ENCODE peak calls at places on chromosomes 11 and 22, in eight cellular contexts. A is thyroid gland, J is HepG2, W is gastrocnemius medialis, D is lower leg skin, K is IMR-90, L is adrenal gland, N is upper lobe of left lung. V is an unnamed sample.

GRCh38 chr11:57649826-57650738 is at the start of gene YPEL4:
- DNase-seq in A (peak; percentile 26), N (no peak), L (peak; percentile 44), W (no peak), K (peak; percentile 83), J (no peak), D (peak; percentile 63), V (peak; percentile 62)

GRCh38 chr11:134504146-134504905 is 92.3 kb upstream of the B3GAT1 start:
- DNase-seq in W (no peak), D (no peak), N (peak; percentile 39), A (no peak), J (no peak), K (no peak), L (no peak), V (no peak)

GRCh38 chr11:128356992-128357391 is 230.4 kb downstream of the ETS1 start:
- DNase-seq in A (no peak), W (no peak), K (no peak), J (no peak), N (no peak), D (no peak), L (no peak), V (no peak)

GRCh38 chr11:75474878-75475766 is 42.1 kb upstream of the KLHL35 start:
- DNase-seq in N (no peak), L (peak; percentile 46), K (peak; percentile 62), J (no peak), W (no peak), A (peak; percentile 35), D (no peak), V (peak; percentile 63)

GRCh38 chr11:118634435-118635236 is 27.2 kb downstream of the PHLDB1 start:
- DNase-seq in J (peak; percentile 41), K (peak; percentile 55), N (peak; percentile 95), W (peak; percentile 59), L (peak; percentile 86), D (no peak), A (peak; percentile 92), V (peak; percentile 86)

GRCh38 chr11:98725471-98725870 is 295.3 kb upstream of the CNTN5 start:
- DNase-seq in A (no peak), L (no peak), J (no peak), K (no peak), N (no peak), D (no peak), W (no peak), V (no peak)

GRCh38 chr11:73759520-73760065 is 1.3 kb downstream of the RAB6A start:
- DNase-seq in A (no peak), L (no peak), K (peak; percentile 23), J (no peak), N (no peak), W (no peak), D (no peak), V (no peak)

GRCh38 chr11:97364047-97364446 is 974.2 kb downstream of the JRKL start:
- DNase-seq in A (no peak), D (no peak), L (no peak), K (no peak), J (no peak), W (no peak), N (no peak), V (no peak)

GRCh38 chr11:29989181-29989580 is 27.6 kb downstream of the KCNA4 start:
- DNase-seq in N (no peak), L (no peak), J (no peak), W (no peak), D (no peak), A (no peak), K (no peak), V (no peak)

GRCh38 chr11:117613521-117613920 is 183.5 kb downstream of the DSCAML1 start:
- DNase-seq in K (no peak), N (no peak), W (no peak), L (no peak), A (no peak), J (no peak), D (no peak), V (no peak)

GRCh38 chr22:47307326-47307725 is 544.9 kb downstream of the TBC1D22A start:
- DNase-seq in K (peak; percentile 57), J (no peak), N (no peak), A (no peak), D (no peak), W (no peak), L (no peak), V (no peak)

GRCh38 chr11:72736452-72737069 is 15.6 kb downstream of the ARAP1 start:
- DNase-seq in K (peak; percentile 77), N (no peak), J (no peak), W (peak; percentile 50), D (no peak), L (peak; percentile 70), A (peak; percentile 85), V (peak; percentile 67)

GRCh38 chr11:85827768-85828639 is 17.1 kb upstream of the SYTL2 start:
- DNase-seq in W (no peak), J (no peak), K (peak; percentile 91), D (no peak), A (no peak), L (no peak), N (no peak), V (no peak)

GRCh38 chr11:32478277-32478731 is 43.0 kb upstream of the WT1 start:
- DNase-seq in J (no peak), L (no peak), K (no peak), W (no peak), D (no peak), A (no peak), N (no peak), V (no peak)

DNA sequence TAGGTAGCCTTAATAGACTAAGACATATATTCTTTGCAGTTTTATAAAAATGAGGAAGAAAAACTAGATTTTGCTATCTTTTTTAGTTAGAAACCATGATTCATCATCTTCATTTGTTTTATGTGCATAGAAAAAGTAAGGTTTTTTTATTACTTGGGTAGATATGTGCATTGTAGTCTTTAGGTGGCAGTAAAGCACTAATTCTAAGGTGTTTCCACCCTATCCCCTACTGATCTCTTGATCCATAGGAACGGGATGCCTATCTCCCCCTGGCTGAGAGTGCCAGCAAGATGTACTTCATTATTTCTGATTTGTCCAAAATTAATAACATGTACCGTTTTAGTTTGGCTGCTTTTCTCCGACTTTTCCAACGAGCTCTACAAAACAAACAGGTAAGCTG is 148.1 kb downstream of the DYNC2H1 start:
- DNase-seq in D (no peak), K (peak; percentile 49), L (no peak), J (peak; percentile 3), W (no peak), N (no peak), A (no peak), V (no peak)
- TF ChIP-seq CTCF in D (no peak), K (peak; percentile 50), L (peak; percentile 5), J (peak; percentile 15), W (no peak), N (no peak), A (no peak), V (no peak)

GRCh38 chr11:65852508-65853248 is 5.3 kb downstream of the CFL1 start:
- DNase-seq in N (peak; percentile 85), J (no peak), W (no peak), K (no peak), D (no peak), A (no peak), L (peak; percentile 22), V (no peak)
- TF ChIP-seq POLR2A in N (no peak), J (no peak), W (no peak), K (no peak), D (no peak), A (no peak), L (no peak), V (no peak)

GRCh38 chr11:706439-706956 is 467 bp downstream of the EPS8L2 start:
- DNase-seq in A (peak; percentile 60), N (no peak), K (peak; percentile 36), J (no peak), D (no peak), L (peak; percentile 56), W (no peak), V (peak; percentile 12)

GRCh38 chr11:708511-708910 is 2.5 kb downstream of the EPS8L2 start:
- DNase-seq in K (no peak), D (no peak), L (no peak), W (no peak), A (no peak), N (no peak), J (no peak), V (no peak)

GRCh38 chr11:707817-708420 is 1.9 kb downstream of the EPS8L2 start:
- DNase-seq in K (no peak), W (no peak), A (peak; percentile 94), D (no peak), N (peak; percentile 82), L (no peak), J (peak; percentile 60), V (no peak)

GRCh38 chr11:705646-706438 is at the start of gene EPS8L2:
- DNase-seq in J (no peak), A (peak; percentile 73), N (peak; percentile 94), L (no peak), D (no peak), W (no peak), K (no peak), V (no peak)

DNA sequence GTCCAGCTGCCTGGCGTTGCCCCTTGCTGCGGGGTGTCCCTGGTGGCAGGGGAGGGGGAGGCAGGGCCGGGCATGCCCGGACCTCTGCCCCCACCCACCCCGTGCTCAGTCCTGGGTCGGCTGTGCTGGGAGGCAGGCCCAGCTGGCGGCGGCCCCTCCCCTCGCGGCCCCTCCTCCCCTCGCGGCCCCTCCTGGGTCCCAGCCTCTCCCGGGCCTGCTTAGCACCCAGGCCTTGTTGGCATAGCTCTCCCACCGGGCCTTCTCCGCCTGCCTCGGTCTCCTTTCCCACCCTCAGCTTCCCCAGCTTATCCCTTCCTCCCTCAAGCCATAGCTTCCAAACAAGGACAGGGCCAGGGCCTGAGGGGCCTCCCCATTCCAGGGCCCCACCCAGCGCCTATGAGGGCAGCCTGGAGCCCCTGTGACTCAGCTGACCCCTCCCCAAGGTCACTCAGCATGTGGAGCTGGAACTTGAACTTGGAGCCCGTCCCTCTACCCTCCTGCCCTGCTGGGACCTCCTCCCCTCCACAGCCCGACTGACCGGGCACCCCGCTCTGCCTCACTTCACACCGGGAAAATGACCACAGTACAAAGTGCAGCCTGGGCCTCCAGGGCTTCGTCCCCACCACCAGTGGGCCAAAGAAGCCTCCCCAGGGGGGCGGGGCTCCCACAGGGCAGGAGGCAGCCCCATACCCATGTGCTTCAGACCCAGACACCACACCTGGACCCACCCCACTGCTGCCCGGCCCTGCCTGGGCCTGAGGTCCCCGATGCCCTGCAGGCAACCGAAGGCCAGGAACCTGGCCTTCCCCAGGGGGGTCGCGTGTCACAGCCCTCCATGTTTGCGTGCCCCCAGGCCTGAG is 1.2 kb downstream of the EPS8L2 start:
- DNase-seq in D (no peak), N (peak; percentile 89), L (peak; percentile 60), W (no peak), A (peak; percentile 76), J (peak; percentile 94), K (no peak), V (no peak)
- TF ChIP-seq CTCF in D (peak; percentile 31), N (peak; percentile 41), L (no peak), W (no peak), A (no peak), J (peak; percentile 59), K (no peak), V (no peak)

GRCh38 chr11:62689421-62690183 is at the start of gene LRRN4CL:
- DNase-seq in A (no peak), N (no peak), K (peak; percentile 86), D (peak; percentile 89), J (no peak), W (peak; percentile 73), L (peak; percentile 95), V (peak; percentile 78)
- TF ChIP-seq POLR2A in A (no peak), N (no peak), K (no peak), D (no peak), J (no peak), W (peak; percentile 46), L (peak; percentile 71), V (no peak)

DNA sequence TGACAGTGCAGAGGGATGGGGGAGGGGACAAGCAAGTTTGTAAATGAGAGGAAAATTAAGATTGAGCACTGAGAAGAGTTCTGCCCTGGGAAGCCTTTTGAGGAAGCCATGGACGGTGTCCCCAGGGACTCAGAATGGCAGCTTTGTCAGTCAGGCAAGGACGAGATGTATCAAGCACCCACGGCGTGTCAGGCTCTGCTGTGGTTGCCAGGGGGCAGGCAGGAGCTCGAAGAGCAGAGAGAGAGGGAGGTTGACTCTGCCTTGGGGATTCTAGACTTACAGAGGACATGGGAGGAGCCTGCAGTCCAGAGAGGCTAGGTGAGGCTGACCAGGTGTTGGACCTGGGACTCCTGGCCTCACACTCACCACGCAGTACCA is 29.1 kb upstream of the SYT7 start:
- DNase-seq in W (no peak), L (no peak), N (no peak), K (no peak), D (no peak), A (peak; percentile 31), J (no peak), V (peak; percentile 54)
- TF ChIP-seq CTCF in W (no peak), L (no peak), N (no peak), K (peak; percentile 26), D (no peak), A (no peak), J (peak; percentile 61), V (peak; percentile 34)